ENCODE peak calls at places on chromosomes 13 and 19, in four cellular contexts. Q is fibroblast of lung, F is B cell, W is AG04450. E is an unnamed sample.

GRCh38 chr13:39892731-39893293 is 237.3 kb downstream of the COG6 start:
- DNase-seq in Q (no peak), F (no peak), W (no peak), E (peak)

GRCh38 chr19:8451377-8451776 is 6.6 kb downstream of the HNRNPM start:
- DNase-seq in Q (no peak), F (no peak), W (no peak), E (no peak)

GRCh38 chr13:75395056-75395455 is 86.9 kb downstream of the TBC1D4 start:
- DNase-seq in Q (no peak), F (no peak), W (no peak), E (no peak)

GRCh38 chr19:6103217-6103644 is 7.1 kb downstream of the RFX2 start:
- DNase-seq in Q (peak), F (no peak), W (peak), E (no peak)

GRCh38 chr13:79837741-79838450 is 356.9 kb downstream of the NDFIP2 start:
- DNase-seq in Q (no peak), F (no peak), W (no peak), E (no peak)

GRCh38 chr19:33796164-33797100 is at the start of gene KCTD15:
- DNase-seq in Q (peak), F (peak), W (no peak), E (peak)

GRCh38 chr19:46746281-46746965 is at the start of gene STRN4:
- DNase-seq in Q (no peak), F (peak), W (no peak), E (peak)

GRCh38 chr19:8585894-8586750 is 8.9 kb upstream of the MYO1F start:
- DNase-seq in Q (no peak), F (peak), W (no peak), E (peak)

GRCh38 chr13:37602743-37603381 is 4.3 kb upstream of the POSTN start:
- DNase-seq in Q (peak), F (no peak), W (no peak), E (no peak)

GRCh38 chr19:36420961-36421748 is 2.7 kb upstream of the ZFP82 start:
- DNase-seq in Q (peak), F (peak), W (no peak), E (no peak)

GRCh38 chr13:50421457-50422130 is 406.4 kb downstream of the KCNRG start:
- DNase-seq in Q (peak), F (no peak), W (no peak), E (no peak)

GRCh38 chr19:51627491-51628138 is 2.6 kb downstream of the SIGLEC5 start:
- DNase-seq in Q (no peak), F (no peak), W (no peak), E (no peak)

GRCh38 chr19:6480843-6481415 is 658 bp downstream of the DENND1C start:
- DNase-seq in Q (no peak), F (no peak), W (no peak), E (peak)

GRCh38 chr19:44757735-44758505 is 9.4 kb downstream of the BCL3 start:
- DNase-seq in Q (peak), F (peak), W (no peak), E (no peak)

GRCh38 chr19:6774821-6775707 is 2.6 kb downstream of the VAV1 start:
- DNase-seq in Q (peak), F (no peak), W (no peak), E (no peak)

GRCh38 chr19:11626252-11626651 is 29.0 kb downstream of the ZNF627 start:
- DNase-seq in Q (no peak), F (no peak), W (no peak), E (no peak)

GRCh38 chr13:28533441-28534166 is 38.7 kb upstream of the FLT1 start:
- DNase-seq in Q (no peak), F (no peak), W (no peak), E (no peak)

GRCh38 chr13:76622336-76623045 is 263.7 kb downstream of the KCTD12 start:
- DNase-seq in Q (peak), F (no peak), W (no peak), E (no peak)

GRCh38 chr19:3367572-3368440 is 1.4 kb downstream of the NFIC start:
- DNase-seq in Q (no peak), F (no peak), W (no peak), E (no peak)

GRCh38 chr19:19388568-19389555 is 16.6 kb upstream of the GATAD2A start:
- DNase-seq in Q (no peak), F (no peak), W (no peak), E (no peak)

GRCh38 chr13:112885782-112886268 is 83.2 kb upstream of the MCF2L start:
- DNase-seq in Q (peak), F (no peak), W (peak), E (no peak)

GRCh38 chr19:50173144-50173543 is 10.1 kb upstream of the IZUMO2 start:
- DNase-seq in Q (no peak), F (no peak), W (no peak), E (peak)

GRCh38 chr19:16134510-16134909 is 9.0 kb upstream of the HSH2D start:
- DNase-seq in Q (no peak), F (no peak), W (no peak), E (no peak)

GRCh38 chr13:35512271-35512920 is 35.9 kb upstream of the MAB21L1 start:
- DNase-seq in Q (peak), F (no peak), W (peak), E (no peak)

GRCh38 chr19:12788025-12788681 is 3.1 kb upstream of the JUNB start:
- DNase-seq in Q (no peak), F (no peak), W (no peak), E (no peak)

GRCh38 chr19:12789904-12790619 is 1.2 kb upstream of the JUNB start:
- DNase-seq in Q (peak), F (peak), W (peak), E (peak)

GRCh38 chr19:12790628-12791344 is 500 bp upstream of the JUNB start:
- DNase-seq in Q (no peak), F (no peak), W (no peak), E (peak)

GRCh38 chr19:12788682-12789097 is 2.6 kb upstream of the JUNB start:
- DNase-seq in Q (peak), F (peak), W (no peak), E (peak)

GRCh38 chr19:12789098-12789903 is 2.0 kb upstream of the JUNB start:
- DNase-seq in Q (no peak), F (no peak), W (no peak), E (peak)
- TF ChIP-seq CTCF in Q (no peak), F (no peak), W (no peak), E (no peak)

DNA sequence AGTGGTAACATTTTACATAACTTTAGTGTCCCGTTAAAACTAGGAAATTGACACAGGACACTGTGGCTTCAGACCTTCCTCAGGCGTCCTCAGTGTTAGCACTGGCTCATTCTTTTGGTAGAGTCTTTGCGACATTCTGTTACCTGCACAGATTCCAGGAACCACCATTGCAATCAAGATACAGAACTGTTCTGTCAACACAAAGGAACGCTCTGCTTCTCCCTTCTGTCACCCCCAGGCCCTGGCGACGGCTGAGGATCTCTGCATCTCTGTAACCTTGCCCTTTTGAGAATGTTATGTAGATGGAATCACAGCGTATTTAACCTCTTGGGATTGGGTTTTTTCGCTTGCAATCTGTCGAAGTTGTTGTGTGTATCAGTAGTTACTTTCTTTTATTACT is 22.6 kb downstream of the KDM4B start:
- DNase-seq in Q (no peak), F (no peak), W (no peak), E (no peak)
- TF ChIP-seq CTCF in Q (no peak), F (no peak), W (no peak), E (no peak)

GRCh38 chr13:48973845-48974431 is 1.8 kb upstream of the FNDC3A start:
- DNase-seq in Q (no peak), F (no peak), W (no peak), E (no peak)

GRCh38 chr13:48976677-48977625 is 1.2 kb downstream of the FNDC3A start:
- DNase-seq in Q (peak), F (no peak), W (no peak), E (peak)

GRCh38 chr13:48977973-48978372 is 2.3 kb downstream of the FNDC3A start:
- DNase-seq in Q (no peak), F (no peak), W (no peak), E (no peak)

GRCh38 chr13:48975101-48975925 is at the start of gene FNDC3A:
- DNase-seq in Q (peak), F (peak), W (peak), E (peak)

GRCh38 chr13:48975926-48976676 is 389 bp downstream of the FNDC3A start:
- DNase-seq in Q (peak), F (peak), W (peak), E (peak)
- TF ChIP-seq CTCF in Q (peak), F (no peak), W (no peak), E (no peak)

GRCh38 chr19:30437869-30438268 is 65.7 kb downstream of the ZNF536 start:
- DNase-seq in Q (no peak), F (no peak), W (no peak), E (no peak)
- TF ChIP-seq CTCF in Q (no peak), F (no peak), W (no peak), E (no peak)

GRCh38 chr13:97562962-97563361 is 129.0 kb downstream of the RAP2A start:
- DNase-seq in Q (no peak), F (no peak), W (no peak), E (no peak)
- TF ChIP-seq CTCF in Q (no peak), F (no peak), W (no peak), E (no peak)

DNA sequence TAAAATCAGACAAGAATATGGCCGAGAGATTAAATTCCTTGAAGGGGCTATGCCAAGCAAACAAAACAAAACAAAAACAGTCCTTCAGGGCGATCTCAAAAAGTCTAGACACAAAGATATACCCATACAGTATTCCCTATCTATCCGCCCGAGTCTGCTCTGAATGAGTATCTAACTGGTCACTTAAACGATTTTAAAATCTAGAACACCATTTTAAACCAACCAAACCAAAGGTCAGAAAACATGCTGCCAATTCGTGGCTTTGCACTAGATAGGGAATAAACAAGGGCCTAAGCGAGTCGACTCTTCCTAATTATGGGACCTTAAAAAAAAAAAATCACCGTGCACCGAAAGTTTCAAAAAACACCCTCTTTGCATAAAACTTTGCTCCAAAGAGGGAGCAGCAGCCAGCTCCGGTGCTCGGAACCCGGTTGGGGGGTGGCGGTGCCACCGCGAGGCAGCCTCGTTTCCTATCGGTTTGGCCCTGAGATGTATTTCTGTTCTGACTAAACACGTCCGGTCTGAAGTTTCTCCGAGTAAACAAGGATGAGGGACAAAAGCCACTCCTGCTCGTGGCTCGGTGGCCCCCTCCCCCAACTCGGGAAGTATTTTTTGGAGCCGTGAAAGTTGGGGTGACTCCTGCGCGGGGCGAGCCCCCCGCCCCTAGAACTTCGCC is 1.8 kb downstream of the HMGB1 start:
- DNase-seq in Q (peak), F (peak), W (no peak), E (peak)
- TF ChIP-seq CTCF in Q (no peak), F (no peak), W (no peak), E (no peak)

E was measured in activated CD8-positive, alpha-beta T cell treated with anti-CD3 and anti-CD28 coated beads for 36 hours.